ENCODE peak calls at places on chromosome 1, in eight cellular contexts. One of them, this sample, is unnamed.

GRCh38 chr1:145747398-145748247 is 28.3 kb downstream of the CD160 start:
- DNase-seq in brain microvascular endothelial cell: no peak
- DNase-seq in suprapubic skin: no peak
- DNase-seq in heart right ventricle: no peak
- DNase-seq in CD8-positive, alpha-beta T cell: no peak
- DNase-seq in dorsolateral prefrontal cortex: no peak
- DNase-seq in tibial artery: no peak
- DNase-seq in neuronal stem cell: no peak
- DNase-seq in this sample: no peak

GRCh38 chr1:212485895-212486590 is 53.3 kb downstream of the NENF start:
- DNase-seq in brain microvascular endothelial cell: peak; percentile 100
- DNase-seq in suprapubic skin: peak; percentile 85
- DNase-seq in heart right ventricle: peak; percentile 27
- DNase-seq in CD8-positive, alpha-beta T cell: no peak
- DNase-seq in dorsolateral prefrontal cortex: no peak
- DNase-seq in tibial artery: peak; percentile 88
- DNase-seq in neuronal stem cell: peak; percentile 38
- DNase-seq in this sample: no peak

GRCh38 chr1:152168535-152168868 is 9.5 kb upstream of the RPTN start:
- DNase-seq in brain microvascular endothelial cell: no peak
- DNase-seq in suprapubic skin: no peak
- DNase-seq in heart right ventricle: no peak
- DNase-seq in CD8-positive, alpha-beta T cell: no peak
- DNase-seq in dorsolateral prefrontal cortex: no peak
- DNase-seq in tibial artery: no peak
- DNase-seq in neuronal stem cell: no peak
- DNase-seq in this sample: no peak

GRCh38 chr1:176843352-176844297 is 320.9 kb downstream of the ASTN1 start:
- DNase-seq in brain microvascular endothelial cell: no peak
- DNase-seq in suprapubic skin: no peak
- DNase-seq in heart right ventricle: peak; percentile 19
- DNase-seq in CD8-positive, alpha-beta T cell: no peak
- DNase-seq in dorsolateral prefrontal cortex: no peak
- DNase-seq in tibial artery: no peak
- DNase-seq in neuronal stem cell: peak; percentile 43
- DNase-seq in this sample: peak; percentile 2

GRCh38 chr1:20913242-20913641 is 126.1 kb upstream of the HP1BP3 start:
- DNase-seq in brain microvascular endothelial cell: no peak
- DNase-seq in suprapubic skin: no peak
- DNase-seq in heart right ventricle: no peak
- DNase-seq in CD8-positive, alpha-beta T cell: no peak
- DNase-seq in dorsolateral prefrontal cortex: no peak
- DNase-seq in tibial artery: no peak
- DNase-seq in neuronal stem cell: no peak
- DNase-seq in this sample: no peak

GRCh38 chr1:150692720-150693119 is 4.2 kb downstream of the GOLPH3L start:
- DNase-seq in brain microvascular endothelial cell: no peak
- DNase-seq in suprapubic skin: no peak
- DNase-seq in heart right ventricle: no peak
- DNase-seq in CD8-positive, alpha-beta T cell: no peak
- DNase-seq in dorsolateral prefrontal cortex: no peak
- DNase-seq in tibial artery: no peak
- DNase-seq in neuronal stem cell: no peak
- DNase-seq in this sample: no peak

GRCh38 chr1:247104965-247105364 is 809 bp upstream of the ZNF669 start:
- DNase-seq in brain microvascular endothelial cell: no peak
- DNase-seq in suprapubic skin: no peak
- DNase-seq in heart right ventricle: no peak
- DNase-seq in CD8-positive, alpha-beta T cell: no peak
- DNase-seq in dorsolateral prefrontal cortex: no peak
- DNase-seq in tibial artery: no peak
- DNase-seq in neuronal stem cell: no peak
- DNase-seq in this sample: no peak

GRCh38 chr1:202145325-202146140 is 996 bp upstream of the ARL8A start:
- DNase-seq in brain microvascular endothelial cell: no peak
- DNase-seq in suprapubic skin: no peak
- DNase-seq in heart right ventricle: no peak
- DNase-seq in CD8-positive, alpha-beta T cell: no peak
- DNase-seq in dorsolateral prefrontal cortex: no peak
- DNase-seq in tibial artery: no peak
- DNase-seq in neuronal stem cell: no peak
- DNase-seq in this sample: no peak

GRCh38 chr1:152143147-152143845 is 15.7 kb downstream of the RPTN start:
- DNase-seq in brain microvascular endothelial cell: no peak
- DNase-seq in suprapubic skin: no peak
- DNase-seq in heart right ventricle: no peak
- DNase-seq in CD8-positive, alpha-beta T cell: no peak
- DNase-seq in dorsolateral prefrontal cortex: no peak
- DNase-seq in tibial artery: no peak
- DNase-seq in neuronal stem cell: no peak
- DNase-seq in this sample: no peak

GRCh38 chr1:72282690-72283203 is 408 bp upstream of the NEGR1 start:
- DNase-seq in brain microvascular endothelial cell: peak; percentile 92
- DNase-seq in suprapubic skin: peak; percentile 87
- DNase-seq in heart right ventricle: peak; percentile 76
- DNase-seq in CD8-positive, alpha-beta T cell: peak; percentile 65
- DNase-seq in dorsolateral prefrontal cortex: peak; percentile 87
- DNase-seq in tibial artery: peak; percentile 94
- DNase-seq in neuronal stem cell: peak; percentile 86
- DNase-seq in this sample: peak; percentile 68

GRCh38 chr1:55478742-55479141 is 263.6 kb upstream of the USP24 start:
- DNase-seq in brain microvascular endothelial cell: no peak
- DNase-seq in suprapubic skin: no peak
- DNase-seq in heart right ventricle: no peak
- DNase-seq in CD8-positive, alpha-beta T cell: no peak
- DNase-seq in dorsolateral prefrontal cortex: no peak
- DNase-seq in tibial artery: no peak
- DNase-seq in neuronal stem cell: no peak
- DNase-seq in this sample: no peak

GRCh38 chr1:229753764-229754553 is 127.9 kb downstream of the URB2 start:
- DNase-seq in brain microvascular endothelial cell: no peak
- DNase-seq in suprapubic skin: no peak
- DNase-seq in heart right ventricle: no peak
- DNase-seq in CD8-positive, alpha-beta T cell: no peak
- DNase-seq in dorsolateral prefrontal cortex: no peak
- DNase-seq in tibial artery: no peak
- DNase-seq in neuronal stem cell: no peak
- DNase-seq in this sample: no peak

GRCh38 chr1:229757226-229757625 is 131.2 kb downstream of the URB2 start:
- DNase-seq in brain microvascular endothelial cell: no peak
- DNase-seq in suprapubic skin: no peak
- DNase-seq in heart right ventricle: no peak
- DNase-seq in CD8-positive, alpha-beta T cell: no peak
- DNase-seq in dorsolateral prefrontal cortex: no peak
- DNase-seq in tibial artery: no peak
- DNase-seq in neuronal stem cell: no peak
- DNase-seq in this sample: no peak

GRCh38 chr1:229758101-229759036 is 132.3 kb downstream of the URB2 start:
- DNase-seq in brain microvascular endothelial cell: no peak
- DNase-seq in suprapubic skin: no peak
- DNase-seq in heart right ventricle: no peak
- DNase-seq in CD8-positive, alpha-beta T cell: no peak
- DNase-seq in dorsolateral prefrontal cortex: no peak
- DNase-seq in tibial artery: no peak
- DNase-seq in neuronal stem cell: no peak
- DNase-seq in this sample: no peak

GRCh38 chr1:229759037-229759435 is 133.0 kb downstream of the URB2 start:
- DNase-seq in brain microvascular endothelial cell: peak; percentile 12
- DNase-seq in suprapubic skin: no peak
- DNase-seq in heart right ventricle: no peak
- DNase-seq in CD8-positive, alpha-beta T cell: no peak
- DNase-seq in dorsolateral prefrontal cortex: no peak
- DNase-seq in tibial artery: no peak
- DNase-seq in neuronal stem cell: no peak
- DNase-seq in this sample: no peak

GRCh38 chr1:229756666-229757065 is 130.6 kb downstream of the URB2 start:
- DNase-seq in brain microvascular endothelial cell: peak; percentile 64
- DNase-seq in suprapubic skin: no peak
- DNase-seq in heart right ventricle: no peak
- DNase-seq in CD8-positive, alpha-beta T cell: no peak
- DNase-seq in dorsolateral prefrontal cortex: no peak
- DNase-seq in tibial artery: no peak
- DNase-seq in neuronal stem cell: no peak
- DNase-seq in this sample: no peak
- H3K27ac ChIP-seq in brain microvascular endothelial cell: no peak overlapping the region
- H3K27ac ChIP-seq in suprapubic skin: no peak overlapping the region
- H3K27ac ChIP-seq in heart right ventricle: no peak overlapping the region
- H3K27ac ChIP-seq in CD8-positive, alpha-beta T cell: no peak overlapping the region
- H3K27ac ChIP-seq in dorsolateral prefrontal cortex: no peak overlapping the region
- H3K27ac ChIP-seq in tibial artery: no peak overlapping the region
- H3K27ac ChIP-seq in neuronal stem cell: no peak overlapping the region
- H3K27ac ChIP-seq in this sample: no peak overlapping the region

DNA sequence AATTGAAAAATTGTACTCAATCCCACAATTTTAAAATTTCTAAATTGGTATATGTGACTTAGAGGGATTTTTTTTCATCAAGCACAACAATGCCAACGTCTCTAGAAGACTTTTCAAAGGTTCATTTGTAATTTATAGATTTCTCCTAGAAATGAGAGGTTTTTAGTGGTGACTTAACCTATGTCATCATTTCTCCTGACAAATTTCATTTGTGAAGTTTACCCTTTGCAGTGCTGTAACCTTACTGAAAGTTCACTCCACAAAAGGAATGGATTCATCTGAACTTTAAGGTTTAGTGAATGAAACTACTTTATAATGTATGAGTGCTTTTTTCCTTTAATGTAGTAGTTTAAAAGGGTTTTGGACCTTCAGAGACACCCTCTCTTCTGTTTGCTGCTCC is 16.1 kb downstream of the RBM15 start:
- DNase-seq in brain microvascular endothelial cell: no peak
- DNase-seq in suprapubic skin: no peak
- DNase-seq in heart right ventricle: no peak
- DNase-seq in CD8-positive, alpha-beta T cell: no peak
- DNase-seq in dorsolateral prefrontal cortex: no peak
- DNase-seq in tibial artery: no peak
- DNase-seq in neuronal stem cell: no peak
- DNase-seq in this sample: no peak
- H3K27ac ChIP-seq in brain microvascular endothelial cell: no peak overlapping the region
- H3K27ac ChIP-seq in suprapubic skin: no peak overlapping the region
- H3K27ac ChIP-seq in heart right ventricle: no peak overlapping the region
- H3K27ac ChIP-seq in CD8-positive, alpha-beta T cell: no peak overlapping the region
- H3K27ac ChIP-seq in dorsolateral prefrontal cortex: no peak overlapping the region
- H3K27ac ChIP-seq in tibial artery: no peak overlapping the region
- H3K27ac ChIP-seq in neuronal stem cell: no peak overlapping the region
- H3K27ac ChIP-seq in this sample: no peak overlapping the region

DNA sequence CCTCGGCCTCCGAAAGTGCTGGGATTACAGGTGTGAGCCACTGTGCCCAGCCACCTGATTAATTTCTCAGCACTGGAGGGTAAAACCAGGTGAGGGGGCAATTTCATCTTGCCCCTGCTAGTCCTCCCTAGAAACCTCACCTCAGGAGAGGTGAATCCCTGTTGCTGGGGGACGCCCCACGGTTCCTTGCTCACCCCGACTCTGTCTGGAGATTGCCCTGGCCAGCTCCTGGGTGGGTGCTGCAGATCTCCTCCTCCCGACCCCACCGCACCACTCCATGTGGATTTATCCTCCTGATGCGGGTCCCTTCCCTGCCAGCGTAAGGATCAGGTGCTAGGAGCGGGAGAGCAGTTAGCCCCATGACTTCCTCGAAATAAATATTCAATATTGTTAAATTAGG is 34.9 kb downstream of the PDPN start:
- DNase-seq in brain microvascular endothelial cell: no peak
- DNase-seq in suprapubic skin: peak; percentile 24
- DNase-seq in heart right ventricle: no peak
- DNase-seq in CD8-positive, alpha-beta T cell: no peak
- DNase-seq in dorsolateral prefrontal cortex: no peak
- DNase-seq in tibial artery: no peak
- DNase-seq in neuronal stem cell: no peak
- DNase-seq in this sample: no peak
- H3K27ac ChIP-seq in brain microvascular endothelial cell: no peak overlapping the region
- H3K27ac ChIP-seq in suprapubic skin: peak overlapping the region; percentile 92
- H3K27ac ChIP-seq in heart right ventricle: no peak overlapping the region
- H3K27ac ChIP-seq in CD8-positive, alpha-beta T cell: no peak overlapping the region
- H3K27ac ChIP-seq in dorsolateral prefrontal cortex: no peak overlapping the region
- H3K27ac ChIP-seq in tibial artery: no peak overlapping the region
- H3K27ac ChIP-seq in neuronal stem cell: no peak overlapping the region
- H3K27ac ChIP-seq in this sample: no peak overlapping the region

DNA sequence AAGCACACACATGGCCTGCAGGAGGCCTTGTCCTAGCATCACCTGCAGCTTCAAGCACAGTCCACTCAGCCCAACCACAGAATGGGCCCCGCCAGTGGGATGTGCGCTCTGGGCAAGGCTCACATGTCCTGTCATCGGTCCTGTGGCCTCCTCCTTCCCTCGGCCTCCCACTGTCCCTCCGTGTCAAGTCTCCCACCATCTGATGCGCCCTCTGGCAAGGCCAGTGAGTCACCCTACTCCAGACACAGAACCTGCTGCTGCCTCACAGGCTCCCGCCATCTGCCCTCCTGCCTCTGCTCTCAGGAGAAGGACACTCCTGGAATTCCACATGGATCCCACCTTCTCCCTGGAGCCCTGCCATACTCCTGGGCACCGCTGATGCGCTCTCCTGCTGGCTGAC is 14.2 kb downstream of the KCNAB2 start:
- DNase-seq in brain microvascular endothelial cell: no peak
- DNase-seq in suprapubic skin: no peak
- DNase-seq in heart right ventricle: no peak
- DNase-seq in CD8-positive, alpha-beta T cell: no peak
- DNase-seq in dorsolateral prefrontal cortex: no peak
- DNase-seq in tibial artery: no peak
- DNase-seq in neuronal stem cell: no peak
- DNase-seq in this sample: no peak
- H3K27ac ChIP-seq in brain microvascular endothelial cell: no peak overlapping the region
- H3K27ac ChIP-seq in suprapubic skin: no peak overlapping the region
- H3K27ac ChIP-seq in heart right ventricle: no peak overlapping the region
- H3K27ac ChIP-seq in CD8-positive, alpha-beta T cell: no peak overlapping the region
- H3K27ac ChIP-seq in dorsolateral prefrontal cortex: no peak overlapping the region
- H3K27ac ChIP-seq in tibial artery: no peak overlapping the region
- H3K27ac ChIP-seq in neuronal stem cell: no peak overlapping the region
- H3K27ac ChIP-seq in this sample: no peak overlapping the region